ENCODE peak calls at places on chromosome 1, in four cellular contexts. U is HEK293T, Q is GM12878, S is HepG2. H is an unnamed sample.
A peak's percentile ranks its signal among the peaks of the same experiment; 100 is the strongest.

GRCh38 chr1:100400332-100400933 is 48.1 kb downstream of the CDC14A start:
- DNase-seq in U (no peak), Q (no peak), S (peak; percentile 37), H (no peak)

GRCh38 chr1:197773856-197774255 is 1.4 kb downstream of the DENND1B start:
- DNase-seq in U (no peak), Q (no peak), S (no peak), H (no peak)

GRCh38 chr1:19981507-19982312 is 2.3 kb upstream of the PLA2G2A start:
- DNase-seq in U (no peak), Q (no peak), S (peak; percentile 97), H (no peak)

GRCh38 chr1:153546371-153546770 is 765 bp upstream of the S100A4 start:
- DNase-seq in U (no peak), Q (no peak), S (no peak), H (no peak)

GRCh38 chr1:41387667-41388091 is 26.4 kb downstream of the FOXO6 start:
- DNase-seq in U (peak; percentile 69), Q (no peak), S (no peak), H (no peak)

GRCh38 chr1:177847843-177848242 is 122.0 kb downstream of the SEC16B start:
- DNase-seq in U (no peak), Q (no peak), S (no peak), H (no peak)

GRCh38 chr1:7365706-7366105 is 405.4 kb upstream of the VAMP3 start:
- DNase-seq in U (no peak), Q (no peak), S (no peak), H (no peak)

GRCh38 chr1:171160181-171160580 is 24.9 kb upstream of the FMO2 start:
- DNase-seq in U (no peak), Q (peak; percentile 4), S (peak; percentile 36), H (no peak)

GRCh38 chr1:16391408-16391807 is 24.4 kb downstream of the SZRD1 start:
- DNase-seq in U (no peak), Q (no peak), S (no peak), H (no peak)

GRCh38 chr1:203166192-203166940 is 9.3 kb downstream of the MYBPH start:
- DNase-seq in U (peak; percentile 63), Q (no peak), S (peak; percentile 42), H (peak; percentile 67)

GRCh38 chr1:231918239-231919015 is 291.8 kb downstream of the DISC1 start:
- DNase-seq in U (no peak), Q (peak; percentile 8), S (no peak), H (no peak)

GRCh38 chr1:113975211-113975895 is 3.9 kb upstream of the OLFML3 start:
- DNase-seq in U (no peak), Q (no peak), S (no peak), H (no peak)

GRCh38 chr1:193799948-193800690 is 613.7 kb upstream of the B3GALT2 start:
- DNase-seq in U (no peak), Q (no peak), S (no peak), H (no peak)

GRCh38 chr1:228368801-228369607 is 37.6 kb downstream of the TRIM11 start:
- DNase-seq in U (no peak), Q (no peak), S (no peak), H (peak; percentile 97)

GRCh38 chr1:52952112-52952511 is 25.0 kb downstream of the SCP2 start:
- DNase-seq in U (no peak), Q (no peak), S (no peak), H (no peak)

GRCh38 chr1:55813619-55814018 is 598.5 kb upstream of the USP24 start:
- DNase-seq in U (no peak), Q (no peak), S (peak; percentile 35), H (no peak)

GRCh38 chr1:11571906-11572616 is 82.2 kb downstream of the FBXO2 start:
- DNase-seq in U (peak; percentile 42), Q (no peak), S (peak; percentile 10), H (peak; percentile 60)

GRCh38 chr1:54464477-54465146 is 58.4 kb upstream of the SSBP3 start:
- DNase-seq in U (no peak), Q (no peak), S (no peak), H (peak; percentile 91)

GRCh38 chr1:165496493-165496892 is 47.3 kb upstream of the LRRC52 start:
- DNase-seq in U (no peak), Q (no peak), S (no peak), H (no peak)

GRCh38 chr1:203153051-203153988 is 22.3 kb downstream of the MYBPH start:
- DNase-seq in U (no peak), Q (no peak), S (no peak), H (no peak)

GRCh38 chr1:16913866-16914662 is 7.7 kb upstream of the CROCC start:
- DNase-seq in U (peak; percentile 97), Q (peak; percentile 9), S (peak; percentile 77), H (peak; percentile 98)

GRCh38 chr1:219293440-219293839 is 119.8 kb downstream of the LYPLAL1 start:
- DNase-seq in U (no peak), Q (no peak), S (no peak), H (no peak)

GRCh38 chr1:151221616-151222015 is 23.3 kb downstream of the PIP5K1A start:
- DNase-seq in U (no peak), Q (no peak), S (no peak), H (no peak)

GRCh38 chr1:26159113-26160039 is 497 bp downstream of the FAM110D start:
- DNase-seq in U (no peak), Q (no peak), S (no peak), H (no peak)

GRCh38 chr1:22416555-22417454 is 34.8 kb upstream of the ZBTB40 start:
- DNase-seq in U (peak; percentile 83), Q (peak; percentile 19), S (peak; percentile 62), H (peak; percentile 91)

GRCh38 chr1:66938618-66939017 is 13.8 kb downstream of the MIER1 start:
- DNase-seq in U (no peak), Q (no peak), S (peak; percentile 7), H (no peak)

GRCh38 chr1:2778220-2778592 is 23.3 kb downstream of the TTC34 start:
- DNase-seq in U (no peak), Q (no peak), S (no peak), H (no peak)

GRCh38 chr1:2781627-2782026 is 19.9 kb downstream of the TTC34 start:
- DNase-seq in U (no peak), Q (no peak), S (no peak), H (no peak)

GRCh38 chr1:2783069-2783434 is 18.4 kb downstream of the TTC34 start:
- DNase-seq in U (no peak), Q (no peak), S (no peak), H (no peak)

GRCh38 chr1:2777428-2778219 is 23.9 kb downstream of the TTC34 start:
- DNase-seq in U (no peak), Q (no peak), S (no peak), H (no peak)
- TF ChIP-seq TARDBP in U (no peak), Q (no peak), S (no peak), H (no peak)

GRCh38 chr1:222815367-222815765 is 527 bp downstream of the DISP1 start:
- DNase-seq in U (peak; percentile 54), Q (no peak), S (no peak), H (peak; percentile 20)
- TF ChIP-seq TARDBP in U (no peak), Q (no peak), S (no peak), H (no peak)

GRCh38 chr1:116326486-116326885 is 46.6 kb upstream of the ATP1A1 start:
- DNase-seq in U (no peak), Q (no peak), S (no peak), H (no peak)

GRCh38 chr1:116323419-116323987 is 49.5 kb upstream of the ATP1A1 start:
- DNase-seq in U (no peak), Q (no peak), S (no peak), H (no peak)

GRCh38 chr1:116324411-116324810 is 48.6 kb upstream of the ATP1A1 start:
- DNase-seq in U (no peak), Q (no peak), S (no peak), H (no peak)

GRCh38 chr1:116325104-116325503 is 47.9 kb upstream of the ATP1A1 start:
- DNase-seq in U (no peak), Q (no peak), S (no peak), H (no peak)

GRCh38 chr1:116325922-116326321 is 47.1 kb upstream of the ATP1A1 start:
- DNase-seq in U (no peak), Q (no peak), S (no peak), H (no peak)
- TF ChIP-seq TARDBP in U (no peak), Q (no peak), S (no peak), H (no peak)

DNA sequence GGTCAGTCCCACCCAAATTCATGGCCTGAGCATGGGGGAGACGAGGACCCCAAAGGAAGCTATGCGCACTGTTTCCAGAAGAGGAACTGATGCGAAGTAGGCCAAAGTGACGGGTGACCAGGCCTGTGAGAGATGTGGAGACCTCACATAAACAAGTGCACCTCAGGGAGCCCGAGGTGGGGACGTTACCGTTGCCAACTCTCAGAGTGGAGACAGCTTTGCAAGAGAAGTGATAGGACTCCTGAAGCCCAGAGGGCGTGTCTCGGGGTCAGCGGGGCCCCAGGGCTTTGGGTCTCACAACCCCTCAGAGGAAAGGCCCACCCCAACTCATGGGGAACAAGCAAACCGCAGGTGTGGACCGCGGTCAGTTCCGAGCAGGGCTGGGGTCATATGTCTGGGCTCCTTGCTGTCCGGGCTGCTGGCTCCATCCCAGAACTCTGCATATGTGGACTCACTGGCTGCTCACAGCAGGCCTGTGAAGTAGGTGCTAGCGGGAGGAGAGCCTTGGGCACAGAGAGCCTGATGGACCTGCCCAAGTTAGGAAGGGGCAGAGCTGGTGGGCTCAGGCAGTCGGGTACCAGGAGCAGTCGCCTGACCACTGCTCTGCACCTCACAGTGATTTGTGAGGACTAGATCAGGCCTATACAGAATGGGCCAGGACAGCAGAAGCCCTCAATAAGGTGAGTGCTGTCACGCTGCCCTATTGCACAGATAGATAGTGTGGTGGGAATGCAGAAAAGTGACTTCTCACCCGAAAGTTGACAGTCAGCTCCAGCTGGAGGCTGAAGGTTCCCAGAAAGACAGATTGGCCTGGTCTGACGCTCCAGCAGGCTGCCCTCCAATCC is 26.2 kb downstream of the STUM start:
- DNase-seq in U (no peak), Q (no peak), S (no peak), H (no peak)
- TF ChIP-seq TARDBP in U (no peak), Q (no peak), S (no peak), H (no peak)

DNA sequence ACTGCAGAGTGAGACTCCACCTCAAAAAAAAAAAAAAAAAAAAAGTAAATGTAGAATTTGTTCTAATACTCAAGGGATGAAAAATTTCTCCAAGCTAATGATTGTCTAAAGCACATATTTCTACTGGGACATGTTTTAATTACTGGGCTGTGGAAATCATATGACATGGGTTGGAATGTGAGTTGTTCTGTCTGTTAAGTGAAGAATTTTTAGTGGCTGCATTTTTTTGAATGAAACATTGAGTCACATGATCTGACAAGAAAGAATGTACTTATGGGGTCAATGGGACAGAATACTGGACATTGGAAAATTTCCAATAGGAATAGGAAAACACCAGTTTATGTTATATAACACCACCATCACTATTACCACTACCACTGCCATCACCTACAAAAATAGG is 123.8 kb upstream of the IVNS1ABP start:
- DNase-seq in U (no peak), Q (no peak), S (no peak), H (no peak)
- TF ChIP-seq TARDBP in U (no peak), Q (no peak), S (no peak), H (no peak)

GRCh38 chr1:155320661-155321576 is at the start of gene RUSC1:
- DNase-seq in U (no peak), Q (no peak), S (no peak), H (peak; percentile 79)
- TF ChIP-seq TARDBP in U (no peak), Q (no peak), S (peak; percentile 57), H (no peak)

DNA sequence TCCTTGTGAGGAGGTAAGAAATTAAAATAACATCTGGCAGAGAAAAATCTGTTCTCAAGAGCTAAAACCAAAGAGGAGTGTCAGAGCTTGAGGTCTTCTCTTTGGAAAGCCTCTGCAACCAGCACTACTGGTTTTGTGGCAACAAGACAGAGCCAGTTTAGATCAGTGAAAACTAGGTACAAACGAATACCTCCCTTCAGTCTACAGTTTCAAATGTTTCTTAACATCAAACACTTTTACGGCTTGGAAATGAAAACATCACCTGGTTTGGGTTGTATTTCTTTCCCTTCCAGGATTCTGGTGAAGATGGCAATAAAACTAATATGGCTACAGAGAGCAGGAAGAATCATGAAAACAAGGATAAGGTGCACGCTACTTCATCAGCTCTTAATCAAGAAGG is 339.3 kb upstream of the ESRRG start:
- DNase-seq in U (no peak), Q (no peak), S (no peak), H (no peak)
- TF ChIP-seq TARDBP in U (no peak), Q (no peak), S (no peak), H (no peak)